ENCODE peak calls at places on chromosome 6, in five cellular contexts. D is NCI-H1105 treated with DMSO at 0.1 percent for 48 hours; U is MM.1S; N is activated naive CD4-positive, alpha-beta T cell; W is H7. S is an unnamed sample.

GRCh38 chr6:37630281-37630799 is 67.3 kb downstream of the MDGA1 start:
- DNase-seq in D (no peak), U (no peak), N (no peak), W (no peak), S (no peak)

GRCh38 chr6:26240981-26241770 is 123.8 kb upstream of the BTN3A2 start:
- DNase-seq in D (no peak), U (no peak), N (no peak), W (no peak), S (no peak)

GRCh38 chr6:75204959-75205775 is 686 bp downstream of the COL12A1 start:
- DNase-seq in D (no peak), U (peak; percentile 39), N (no peak), W (peak; percentile 70), S (no peak)

GRCh38 chr6:41023114-41023513 is 15.9 kb downstream of the UNC5CL start:
- DNase-seq in D (no peak), U (no peak), N (no peak), W (no peak), S (no peak)

GRCh38 chr6:52087498-52087999 is at the start of gene PKHD1:
- DNase-seq in D (peak; percentile 6), U (no peak), N (no peak), W (peak; percentile 51), S (no peak)

GRCh38 chr6:163324928-163325784 is 89.4 kb upstream of the QKI start:
- DNase-seq in D (no peak), U (no peak), N (no peak), W (no peak), S (no peak)

GRCh38 chr6:31945507-31946369 is at the start of gene CFB:
- DNase-seq in D (no peak), U (no peak), N (no peak), W (peak; percentile 79), S (no peak)

GRCh38 chr6:62775427-62776022 is 435.7 kb upstream of the FKBP1C start:
- DNase-seq in D (peak; percentile 33), U (peak; percentile 18), N (no peak), W (peak; percentile 2), S (no peak)

GRCh38 chr6:163180874-163181541 is 233.5 kb upstream of the QKI start:
- DNase-seq in D (no peak), U (no peak), N (no peak), W (peak; percentile 82), S (no peak)

GRCh38 chr6:136511397-136511796 is 38.8 kb downstream of the MAP7 start:
- DNase-seq in D (no peak), U (no peak), N (no peak), W (no peak), S (no peak)

GRCh38 chr6:131807644-131808459 is at the start of gene ENPP1:
- DNase-seq in D (peak; percentile 53), U (peak; percentile 91), N (no peak), W (peak; percentile 89), S (peak; percentile 16)

GRCh38 chr6:20332441-20333006 is 69.2 kb upstream of the E2F3 start:
- DNase-seq in D (no peak), U (no peak), N (no peak), W (no peak), S (no peak)

GRCh38 chr6:83199173-83199864 is 6.2 kb downstream of the RWDD2A start:
- DNase-seq in D (no peak), U (no peak), N (no peak), W (no peak), S (no peak)

GRCh38 chr6:12545837-12546658 is 170.5 kb upstream of the PHACTR1 start:
- DNase-seq in D (no peak), U (no peak), N (no peak), W (no peak), S (no peak)

GRCh38 chr6:107534762-107535161 is 44.8 kb downstream of the SOBP start:
- DNase-seq in D (no peak), U (no peak), N (no peak), W (peak; percentile 28), S (no peak)

GRCh38 chr6:13250703-13251102 is 77.6 kb downstream of the TBC1D7 start:
- DNase-seq in D (no peak), U (no peak), N (no peak), W (no peak), S (no peak)

GRCh38 chr6:108699290-108700041 is 138.7 kb downstream of the FOXO3 start:
- DNase-seq in D (peak; percentile 53), U (no peak), N (no peak), W (peak; percentile 69), S (no peak)

GRCh38 chr6:166989427-166990034 is 9.7 kb upstream of the CEP43 start:
- DNase-seq in D (peak; percentile 46), U (peak; percentile 11), N (no peak), W (no peak), S (no peak)

GRCh38 chr6:25369450-25370086 is 90.4 kb downstream of the CARMIL1 start:
- DNase-seq in D (peak; percentile 83), U (peak; percentile 75), N (no peak), W (no peak), S (no peak)

GRCh38 chr6:158064725-158065251 is 83.1 kb downstream of the SYNJ2 start:
- DNase-seq in D (no peak), U (no peak), N (no peak), W (no peak), S (no peak)

S was measured in central memory CD8-positive, alpha-beta T cell.